ENCODE peak calls at places on chromosomes 3 and 15, in four cellular contexts. O is SJSA1, M is GM04504, V is HS-5. U is an unnamed sample.

GRCh38 chr15:98518823-98519561 is 129.3 kb upstream of the IGF1R start:
- DNase-seq in V (peak; percentile 32), O (peak; percentile 63), M (peak; percentile 49), U (no peak)

GRCh38 chr15:81752149-81752942 is 293.5 kb downstream of the MEX3B start:
- DNase-seq in O (peak; percentile 21), V (peak; percentile 45), M (no peak), U (peak; percentile 48)

GRCh38 chr15:74042603-74043424 is 39.5 kb downstream of the GOLGA6A start:
- DNase-seq in O (no peak), V (no peak), M (no peak), U (no peak)

GRCh38 chr3:139265131-139266016 is 78.4 kb upstream of the MRPS22 start:
- DNase-seq in V (no peak), O (no peak), M (no peak), U (no peak)

GRCh38 chr3:118075873-118076272 is 958.8 kb downstream of the IGSF11 start:
- DNase-seq in O (no peak), V (no peak), M (no peak), U (no peak)

GRCh38 chr15:81400640-81401236 is 26.7 kb upstream of the TMC3 start:
- DNase-seq in O (peak; percentile 42), V (no peak), M (peak; percentile 17), U (no peak)

GRCh38 chr15:95577911-95578310 is 752.6 kb upstream of the NR2F2 start:
- DNase-seq in V (no peak), M (no peak), O (no peak), U (no peak)

GRCh38 chr15:45448516-45448915 is 70.2 kb upstream of the GATM start:
- DNase-seq in M (no peak), O (no peak), V (no peak), U (no peak)

GRCh38 chr15:69504352-69505040 is 51.9 kb downstream of the RPLP1 start:
- DNase-seq in O (no peak), M (no peak), V (no peak), U (peak; percentile 19)

U was measured in amygdala.